ENCODE peak calls at places on chromosome 22, in seven cellular contexts. N is H1, J is A549, S is IMR-90, P is K562, I is SK-N-SH, L is HepG2. G is an unnamed sample.
A peak's percentile ranks its signal among the peaks of the same experiment; 100 is the strongest.

GRCh38 chr22:46457502-46458488 is 79.6 kb downstream of the CELSR1 start:
- DNase-seq in P (no peak), S (peak; percentile 64), N (no peak), I (peak; percentile 52), J (no peak), L (no peak), G (no peak)

GRCh38 chr22:23583836-23584235 is 3.7 kb upstream of the IGLL1 start:
- DNase-seq in N (no peak), S (no peak), I (no peak), L (no peak), J (no peak), P (no peak), G (no peak)

GRCh38 chr22:46076651-46077339 is 73.5 kb upstream of the PPARA start:
- DNase-seq in J (no peak), I (no peak), S (peak; percentile 37), L (no peak), P (no peak), N (no peak), G (no peak)

GRCh38 chr22:28395920-28396447 is 283.7 kb downstream of the TTC28 start:
- DNase-seq in N (no peak), P (peak; percentile 11), I (no peak), J (no peak), S (peak; percentile 48), L (peak; percentile 77), G (no peak)

GRCh38 chr22:49011379-49011768 is 816.3 kb downstream of the BRD1 start:
- DNase-seq in P (no peak), I (peak; percentile 14), N (no peak), L (no peak), J (no peak), S (no peak), G (no peak)

GRCh38 chr22:44331881-44332714 is 19.3 kb upstream of the SHISAL1 start:
- DNase-seq in P (no peak), L (no peak), S (peak; percentile 33), N (no peak), J (peak; percentile 16), I (peak; percentile 86), G (no peak)

GRCh38 chr22:28497188-28497587 is 182.5 kb downstream of the TTC28 start:
- DNase-seq in N (no peak), J (no peak), I (no peak), S (peak; percentile 25), P (no peak), L (no peak), G (no peak)

GRCh38 chr22:46574993-46575914 is 37.8 kb upstream of the CELSR1 start:
- DNase-seq in L (peak; percentile 84), S (no peak), I (peak; percentile 85), P (no peak), N (no peak), J (peak; percentile 32), G (peak; percentile 46)

GRCh38 chr22:24593810-24594568 is 1.1 kb upstream of the LRRC75B start:
- DNase-seq in P (no peak), S (no peak), L (peak; percentile 78), I (peak; percentile 32), N (no peak), J (no peak), G (no peak)

GRCh38 chr22:48106215-48106614 is 1343.8 kb downstream of the TBC1D22A start:
- DNase-seq in P (no peak), N (no peak), L (no peak), J (no peak), I (no peak), S (no peak), G (no peak)

GRCh38 chr22:37501610-37502341 is 15.6 kb upstream of the MFNG start:
- DNase-seq in N (no peak), S (peak; percentile 93), P (no peak), J (peak; percentile 79), L (peak; percentile 99), I (no peak), G (no peak)

GRCh38 chr22:48105254-48105653 is 1342.8 kb downstream of the TBC1D22A start:
- DNase-seq in S (no peak), L (no peak), I (no peak), P (no peak), N (no peak), J (no peak), G (no peak)

GRCh38 chr22:32558681-32559355 is 84.2 kb downstream of the FBXO7 start:
- DNase-seq in P (no peak), N (no peak), J (peak; percentile 51), L (no peak), S (peak; percentile 79), I (no peak), G (peak; percentile 75)

GRCh38 chr22:21587803-21588611 is 20.5 kb downstream of the UBE2L3 start:
- DNase-seq in I (no peak), P (peak; percentile 93), J (no peak), L (no peak), S (peak; percentile 67), N (no peak), G (no peak)

GRCh38 chr22:27642104-27642800 is 159.3 kb downstream of the MN1 start:
- DNase-seq in N (no peak), P (no peak), J (no peak), I (peak; percentile 49), L (peak; percentile 20), S (no peak), G (no peak)

GRCh38 chr22:45316796-45317526 is 7.2 kb downstream of the FAM118A start:
- DNase-seq in N (no peak), S (no peak), P (no peak), J (no peak), L (peak; percentile 49), I (no peak), G (no peak)

GRCh38 chr22:35604671-35605457 is 12.3 kb downstream of the MB start:
- DNase-seq in I (peak; percentile 73), L (no peak), N (no peak), S (no peak), P (peak; percentile 14), J (no peak), G (no peak)

GRCh38 chr22:37229805-37230672 is 14.0 kb downstream of the RAC2 start:
- DNase-seq in J (no peak), P (peak; percentile 82), L (no peak), S (peak; percentile 51), I (no peak), N (no peak), G (peak; percentile 51)

GRCh38 chr22:27797793-27798525 is 3.6 kb downstream of the MN1 start:
- DNase-seq in L (no peak), N (no peak), J (no peak), S (no peak), I (no peak), P (no peak), G (no peak)

GRCh38 chr22:19480173-19480568 is 451 bp downstream of the CDC45 start:
- DNase-seq in N (no peak), L (peak; percentile 7), J (no peak), P (peak; percentile 64), I (no peak), S (no peak), G (no peak)
- H3K4me3 ChIP-seq in N (peak overlapping the region; percentile 93), L (peak overlapping the region; percentile 97), J (peak overlapping the region; percentile 96), P (peak overlapping the region; percentile 70), I (peak overlapping the region; percentile 95), S (peak overlapping the region; percentile 52), G (peak overlapping the region; percentile 80)

GRCh38 chr22:39360242-39360641 is 10.5 kb downstream of the SYNGR1 start:
- DNase-seq in I (no peak), S (no peak), L (no peak), P (no peak), N (no peak), J (no peak), G (no peak)

GRCh38 chr22:39355080-39355479 is 5.3 kb downstream of the SYNGR1 start:
- DNase-seq in J (no peak), S (no peak), N (no peak), P (no peak), I (no peak), L (no peak), G (no peak)

GRCh38 chr22:39353346-39353745 is 3.6 kb downstream of the SYNGR1 start:
- DNase-seq in S (no peak), L (no peak), N (no peak), J (no peak), I (no peak), P (no peak), G (no peak)

GRCh38 chr22:39359659-39360195 is 9.9 kb downstream of the SYNGR1 start:
- DNase-seq in N (no peak), S (no peak), P (no peak), J (no peak), L (no peak), I (no peak), G (no peak)

GRCh38 chr22:39356464-39356863 is 6.7 kb downstream of the SYNGR1 start:
- DNase-seq in S (no peak), L (no peak), J (no peak), P (no peak), I (no peak), N (no peak), G (no peak)
- TF ChIP-seq RAD21 in S (no peak), L (no peak), J (no peak), P (no peak), I (no peak), N (no peak), G (no peak)

DNA sequence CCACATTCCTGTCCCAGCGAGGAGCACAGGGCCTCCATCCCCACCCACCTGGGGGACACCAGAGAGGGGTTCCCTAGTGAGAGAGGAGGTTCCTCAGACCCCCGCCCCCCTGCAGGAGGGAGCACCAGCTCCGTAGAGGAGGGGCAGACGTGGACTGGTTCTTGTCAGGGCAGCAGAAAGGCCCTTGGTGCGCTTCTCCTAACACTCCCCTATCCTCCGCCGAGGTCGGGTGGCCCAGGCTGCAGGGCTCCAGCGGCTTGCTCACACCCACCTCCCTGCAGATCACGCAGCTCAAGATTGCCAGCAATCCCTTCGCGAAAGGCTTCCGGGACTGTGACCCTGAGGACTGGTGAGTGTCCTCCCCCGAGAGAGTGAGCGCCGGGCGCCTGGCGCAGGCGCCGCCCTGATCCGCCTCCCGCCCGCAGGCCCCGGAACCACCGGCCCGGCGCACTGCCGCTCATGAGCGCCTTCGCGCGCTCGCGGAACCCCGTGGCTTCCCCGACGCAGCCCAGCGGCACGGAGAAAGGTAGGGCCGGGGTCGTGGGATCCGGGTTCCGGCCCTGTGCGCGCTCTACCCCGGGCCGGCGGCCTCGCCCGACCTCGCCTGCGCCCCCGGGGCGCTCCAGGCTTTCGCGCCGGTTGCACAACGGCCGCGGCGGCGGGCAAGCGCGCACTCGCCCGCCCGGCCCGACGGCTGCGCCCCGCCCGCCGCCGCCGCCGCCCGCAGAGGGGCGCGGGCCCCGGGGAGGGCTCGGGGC is 5.1 kb downstream of the TBX1 start:
- DNase-seq in P (peak; percentile 70), S (no peak), L (no peak), N (no peak), J (no peak), I (no peak), G (no peak)
- H3K4me3 ChIP-seq in P (no peak overlapping the region), S (no peak overlapping the region), L (no peak overlapping the region), N (peak overlapping the region; percentile 11), J (no peak overlapping the region), I (no peak overlapping the region), G (peak overlapping the region; percentile 87)

GRCh38 chr22:31081963-31082605 is 966 bp downstream of the SMTN start:
- DNase-seq in N (no peak), I (peak; percentile 14), J (no peak), S (peak; percentile 62), P (no peak), L (no peak), G (no peak)

GRCh38 chr22:31084811-31085492 is 3.8 kb downstream of the SMTN start:
- DNase-seq in J (no peak), N (peak; percentile 61), S (peak; percentile 75), L (no peak), I (peak; percentile 96), P (peak; percentile 89), G (no peak)

GRCh38 chr22:31082606-31083376 is 1.7 kb downstream of the SMTN start:
- DNase-seq in I (peak; percentile 58), N (no peak), J (peak; percentile 76), P (peak; percentile 82), S (peak; percentile 64), L (peak; percentile 60), G (peak; percentile 69)

GRCh38 chr22:31083923-31084810 is 3.0 kb downstream of the SMTN start:
- DNase-seq in S (no peak), N (no peak), P (peak; percentile 38), I (peak; percentile 60), L (no peak), J (no peak), G (no peak)

GRCh38 chr22:31083377-31083768 is 2.3 kb downstream of the SMTN start:
- DNase-seq in P (no peak), N (no peak), I (peak; percentile 7), L (no peak), J (no peak), S (no peak), G (no peak)
- TF ChIP-seq RAD21 in P (no peak), N (no peak), I (no peak), L (no peak), J (no peak), S (no peak), G (no peak)

G was measured in HCT116.